ENCODE peak calls at places on chromosome 1, in four cellular contexts. E is spleen, G is heart right ventricle, O is MM.1S. Z is an unnamed sample. For H3K27me3, the result is how much of the 10 kb centered on the place peaks cover.

GRCh38 chr1:220767312-220768126 is 19.2 kb upstream of the MTARC1 start:
- DNase-seq in E (no peak), G (no peak), O (no peak), Z (no peak)

GRCh38 chr1:26887125-26887524 is 3.0 kb downstream of the GPN2 start:
- DNase-seq in E (no peak), G (no peak), O (peak), Z (no peak)

GRCh38 chr1:14390816-14391215 is 207.7 kb upstream of the KAZN start:
- DNase-seq in E (no peak), G (no peak), O (peak), Z (no peak)

GRCh38 chr1:156430809-156431208 is 61.8 kb downstream of the RHBG start:
- DNase-seq in E (no peak), G (no peak), O (no peak), Z (no peak)

GRCh38 chr1:108084866-108085477 is 115.2 kb downstream of the SLC25A24 start:
- DNase-seq in E (no peak), G (no peak), O (no peak), Z (no peak)

GRCh38 chr1:2530501-2531361 is 668 bp upstream of the HES5 start:
- DNase-seq in E (no peak), G (no peak), O (no peak), Z (no peak)

GRCh38 chr1:198788561-198789064 is 149.8 kb downstream of the PTPRC start:
- DNase-seq in E (no peak), G (no peak), O (no peak), Z (peak)

GRCh38 chr1:9843576-9843945 is 19.8 kb upstream of the CLSTN1 start:
- DNase-seq in E (peak), G (no peak), O (no peak), Z (no peak)

GRCh38 chr1:199116488-199116887 is 477.6 kb downstream of the PTPRC start:
- DNase-seq in E (no peak), G (no peak), O (no peak), Z (no peak)

GRCh38 chr1:49995734-49996133 is 28.0 kb downstream of the AGBL4 start:
- DNase-seq in E (no peak), G (no peak), O (no peak), Z (no peak)

GRCh38 chr1:161781995-161782394 is 15.9 kb downstream of the ATF6 start:
- DNase-seq in E (no peak), G (no peak), O (no peak), Z (no peak)

GRCh38 chr1:17046043-17046657 is 7.7 kb downstream of the SDHB start:
- DNase-seq in E (no peak), G (no peak), O (peak), Z (no peak)

GRCh38 chr1:85555867-85556577 is 24.5 kb upstream of the CCN1 start:
- DNase-seq in E (no peak), G (no peak), O (no peak), Z (no peak)

DNA sequence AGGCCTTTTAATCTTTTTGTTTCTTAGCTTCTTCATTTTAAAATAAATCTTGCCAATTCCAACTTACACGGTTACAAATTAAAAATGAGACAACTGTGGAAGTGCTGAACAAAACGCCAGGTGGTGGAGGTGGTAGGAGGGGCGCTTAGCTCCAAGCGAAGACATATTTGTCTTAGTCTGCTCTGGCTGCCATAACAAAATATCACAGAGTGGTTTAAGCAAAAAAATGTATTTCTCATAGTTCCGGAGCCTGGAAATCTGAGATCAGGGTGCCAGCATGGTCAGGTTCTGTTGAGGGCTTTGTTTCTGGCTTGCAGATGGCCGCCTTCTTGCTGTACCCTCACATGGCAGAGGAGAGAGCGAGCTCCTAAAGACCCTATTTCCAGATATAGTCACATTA is 14.9 kb downstream of the IER5 start:
- DNase-seq in E (no peak), G (no peak), O (no peak), Z (no peak)
- H3K4me3 ChIP-seq in E (no peak), G (no peak), O (no peak), Z (no peak)

DNA sequence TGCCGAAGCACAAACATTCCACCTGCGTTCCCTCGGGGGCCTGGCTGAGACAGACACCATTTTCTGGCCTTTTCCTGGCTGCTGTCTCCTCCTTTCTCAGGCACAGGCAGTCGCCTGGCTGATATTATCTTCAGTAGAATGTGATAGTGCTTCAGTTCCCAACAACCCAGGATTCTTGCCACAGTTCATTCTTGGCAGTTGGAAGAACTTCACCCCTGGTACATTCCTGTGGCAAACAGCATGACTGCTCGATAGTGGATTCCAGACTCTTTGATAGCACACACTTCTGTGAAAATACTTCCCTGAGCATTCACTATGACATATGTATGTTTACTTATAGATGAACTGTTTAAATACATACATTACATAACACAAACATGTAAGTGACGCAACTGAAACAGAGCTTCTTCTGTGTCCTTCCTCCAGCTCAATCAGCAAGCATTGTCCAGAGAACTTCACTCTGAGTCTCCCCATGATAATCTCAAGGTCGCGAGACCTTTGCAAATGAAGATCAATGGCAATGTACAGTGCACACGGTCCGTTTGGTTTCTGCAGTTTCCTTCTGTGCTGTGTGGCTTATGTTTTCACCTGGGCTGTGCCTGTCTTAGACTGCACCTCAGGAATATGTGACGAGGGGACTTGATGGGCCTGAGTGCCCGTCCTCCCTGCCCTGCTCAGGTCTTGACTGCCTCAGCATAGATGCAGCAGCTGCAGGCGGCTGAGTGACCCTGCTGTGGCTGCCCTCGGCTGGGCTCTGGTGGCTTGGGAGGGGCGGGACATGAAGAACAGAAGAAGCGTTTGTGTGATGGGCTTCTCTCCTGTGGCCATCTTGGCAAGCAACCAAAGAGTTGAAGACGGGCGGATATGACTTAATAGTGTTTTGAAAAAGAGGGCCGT is 7.5 kb downstream of the MYBPHL start:
- DNase-seq in E (no peak), G (peak), O (no peak), Z (no peak)
- TF ChIP-seq CTCF in E (no peak), G (no peak), O (no peak), Z (no peak)

GRCh38 chr1:228004331-228004871 is 2.4 kb upstream of the WNT3A start:
- DNase-seq in E (peak), G (peak), O (peak), Z (no peak)
- H3K27me3 ChIP-seq in E (half or more), G (under half), O (under half), Z (under half)

DNA sequence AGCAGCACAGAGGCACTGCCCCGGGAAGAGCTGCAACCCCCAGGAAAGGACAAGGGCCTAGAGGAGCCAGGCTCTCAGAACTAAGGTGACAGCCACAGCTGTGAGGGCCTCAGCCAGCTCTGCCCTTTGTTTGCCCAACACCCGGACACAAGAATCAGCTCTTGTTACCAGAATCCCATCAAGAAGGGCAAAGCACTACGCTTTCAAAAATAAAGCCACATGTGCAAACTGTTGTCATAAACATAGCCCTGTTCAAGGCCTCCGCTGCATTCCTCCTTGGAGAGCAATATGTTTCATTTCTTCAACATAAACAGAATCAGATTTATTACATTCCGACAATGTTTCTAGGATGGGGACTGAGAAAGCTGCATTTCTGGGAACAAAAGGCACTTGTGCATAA is 71.2 kb downstream of the SSBP3 start:
- DNase-seq in E (no peak), G (no peak), O (no peak), Z (no peak)
- H3K4me3 ChIP-seq in E (no peak), G (peak), O (no peak), Z (no peak)

GRCh38 chr1:22143065-22143514 is at the start of gene WNT4:
- DNase-seq in E (no peak), G (peak), O (peak), Z (no peak)
- TF ChIP-seq CTCF in E (no peak), G (no peak), O (no peak), Z (no peak)

GRCh38 chr1:201903135-201903534 is 14.4 kb downstream of the SHISA4 start:
- DNase-seq in E (no peak), G (peak), O (no peak), Z (no peak)
- H3K27me3 ChIP-seq in E (under half), G (under half), O (under half), Z (under half)

GRCh38 chr1:64136296-64136695 is 67.1 kb upstream of the UBE2U start:
- DNase-seq in E (no peak), G (no peak), O (no peak), Z (no peak)

GRCh38 chr1:64140596-64140995 is 62.8 kb upstream of the UBE2U start:
- DNase-seq in E (no peak), G (no peak), O (no peak), Z (no peak)

GRCh38 chr1:64137569-64137936 is 65.9 kb upstream of the UBE2U start:
- DNase-seq in E (no peak), G (no peak), O (no peak), Z (no peak)

GRCh38 chr1:64136749-64137568 is 66.5 kb upstream of the UBE2U start:
- DNase-seq in E (no peak), G (peak), O (peak), Z (no peak)

DNA sequence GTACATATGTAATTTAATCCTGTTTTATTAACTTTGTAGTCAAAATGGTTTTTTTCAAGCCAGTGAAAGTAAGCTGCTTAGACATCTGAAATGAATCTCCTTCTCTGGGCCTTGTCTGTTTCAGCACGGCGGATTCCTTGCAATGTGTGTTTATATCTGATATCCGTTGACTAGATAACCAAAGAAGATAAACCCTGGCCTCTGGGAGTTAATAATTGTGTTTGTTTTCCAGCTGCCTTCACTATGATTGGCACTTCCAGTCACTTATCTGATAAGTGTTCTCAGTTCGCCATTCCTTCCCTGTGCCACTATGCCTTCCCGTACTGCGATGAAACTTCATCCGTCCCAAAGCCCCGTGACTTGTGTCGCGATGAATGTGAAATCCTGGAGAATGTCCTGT is 63.5 kb upstream of the UBE2U start:
- DNase-seq in E (no peak), G (no peak), O (no peak), Z (no peak)
- H3K4me3 ChIP-seq in E (no peak), G (no peak), O (no peak), Z (no peak)

Z was measured in GM06990.